ENCODE peak calls at places on chromosomes 4 and X, in four cellular contexts. V is GM12865, J is thoracic aorta, C is breast epithelium. U is an unnamed sample.

GRCh38 chr4:173536808-173537429 is 6.9 kb upstream of the HAND2 start:
- DNase-seq in V (no peak), J (no peak), C (no peak), U (no peak)

GRCh38 chrX:66046612-66047235 is 6.8 kb upstream of the VSIG4 start:
- DNase-seq in V (peak; percentile 81), J (no peak), C (no peak), U (no peak)

GRCh38 chrX:41692162-41692749 is 3.5 kb downstream of the GPR34 start:
- DNase-seq in V (no peak), J (no peak), C (no peak), U (no peak)

GRCh38 chrX:105972690-105973386 is 65.7 kb downstream of the SERPINA7 start:
- DNase-seq in V (no peak), J (no peak), C (no peak), U (no peak)

GRCh38 chr4:118034061-118034785 is at the start of gene NDST3:
- DNase-seq in V (peak; percentile 40), J (no peak), C (peak; percentile 27), U (no peak)

GRCh38 chr4:154399259-154399974 is 92.2 kb downstream of the DCHS2 start:
- DNase-seq in V (no peak), J (no peak), C (no peak), U (no peak)

GRCh38 chrX:80812176-80812575 is 2.5 kb upstream of the BRWD3 start:
- DNase-seq in V (peak; percentile 66), J (no peak), C (no peak), U (no peak)

GRCh38 chr4:110945600-110945999 is 322.7 kb upstream of the PITX2 start:
- DNase-seq in V (no peak), J (no peak), C (no peak), U (no peak)

GRCh38 chr4:53990641-53991040 is 73.8 kb downstream of the CHIC2 start:
- DNase-seq in V (no peak), J (no peak), C (no peak), U (no peak)

GRCh38 chr4:185305979-185306442 is 89.7 kb downstream of the LRP2BP start:
- DNase-seq in V (no peak), J (no peak), C (no peak), U (no peak)

GRCh38 chrX:51837926-51838325 is 55.5 kb upstream of the MAGED1 start:
- DNase-seq in V (no peak), J (no peak), C (peak; percentile 19), U (no peak)

GRCh38 chr4:161629694-161630441 is 533.9 kb downstream of the FSTL5 start:
- DNase-seq in V (no peak), J (no peak), C (no peak), U (no peak)

GRCh38 chrX:69063486-69063885 is 101.8 kb downstream of the PJA1 start:
- DNase-seq in V (no peak), J (no peak), C (peak; percentile 10), U (peak; percentile 51)

GRCh38 chr4:164821711-164822110 is 55.3 kb upstream of the APELA start:
- DNase-seq in V (no peak), J (no peak), C (no peak), U (no peak)

GRCh38 chr4:183157215-183157614 is 58.2 kb downstream of the WWC2 start:
- DNase-seq in V (no peak), J (no peak), C (no peak), U (no peak)

GRCh38 chr4:101753702-101754101 is 36.8 kb upstream of the BANK1 start:
- DNase-seq in V (no peak), J (no peak), C (no peak), U (no peak)

GRCh38 chrX:151098996-151099395 is 77.4 kb upstream of the GPR50 start:
- DNase-seq in V (no peak), J (no peak), C (no peak), U (no peak)

GRCh38 chrX:15567886-15568616 is 32.7 kb downstream of the ACE2 start:
- DNase-seq in V (no peak), J (no peak), C (no peak), U (no peak)

GRCh38 chrX:12080265-12080664 is 58.0 kb upstream of the FRMPD4 start:
- DNase-seq in V (peak; percentile 25), J (no peak), C (no peak), U (no peak)

GRCh38 chr4:52840531-52841350 is 21.4 kb upstream of the RASL11B start:
- DNase-seq in V (no peak), J (no peak), C (no peak), U (no peak)

GRCh38 chr4:83353516-83353915 is 18.9 kb upstream of the HPSE start:
- DNase-seq in V (no peak), J (no peak), C (no peak), U (no peak)

GRCh38 chr4:18566970-18567799 is 545.6 kb upstream of the LCORL start:
- DNase-seq in V (no peak), J (no peak), C (no peak), U (no peak)

GRCh38 chr4:1249731-1250526 is 999 bp upstream of the CTBP1 start:
- DNase-seq in V (peak; percentile 72), J (no peak), C (no peak), U (no peak)

GRCh38 chr4:106062452-106062875 is 167.2 kb downstream of the NPNT start:
- DNase-seq in V (no peak), J (no peak), C (no peak), U (no peak)

GRCh38 chr4:5398056-5398455 is 310.3 kb downstream of the EVC2 start:
- DNase-seq in V (no peak), J (no peak), C (no peak), U (no peak)